ENCODE peak calls at places on chromosomes 6 and 20, in ten cellular contexts. H, X, U, T, B, A, J, K, Z and O are unnamed samples.
A peak's percentile ranks its signal among the peaks of the same experiment; 100 is the strongest.

GRCh38 chr20:9147553-9148024 is 78.7 kb downstream of the PLCB4 start:
- DNase-seq in Z (no peak), K (no peak), J (no peak), H (no peak), X (no peak), B (peak; percentile 71), T (no peak), U (peak; percentile 12), A (no peak), O (no peak)

GRCh38 chr6:90818163-90818562 is 231.3 kb upstream of the MAP3K7 start:
- DNase-seq in B (no peak), A (no peak), K (no peak), U (no peak), J (no peak), H (no peak), Z (no peak), T (no peak), X (no peak), O (no peak)

GRCh38 chr6:83867527-83868161 is 8.2 kb downstream of the CYB5R4 start:
- DNase-seq in J (peak; percentile 58), X (no peak), A (peak; percentile 69), T (peak; percentile 29), B (peak; percentile 40), Z (no peak), U (peak; percentile 97), H (peak; percentile 50), K (peak; percentile 5), O (no peak)

GRCh38 chr6:160426146-160426545 is 78.0 kb downstream of the SLC22A3 start:
- DNase-seq in K (no peak), A (no peak), H (no peak), T (no peak), U (no peak), X (no peak), J (no peak), B (no peak), Z (no peak), O (no peak)

GRCh38 chr20:51750037-51750769 is 18.0 kb downstream of the ATP9A start:
- DNase-seq in K (peak; percentile 67), A (peak; percentile 93), T (peak; percentile 60), Z (peak; percentile 47), B (peak; percentile 88), X (no peak), H (peak; percentile 16), J (peak; percentile 62), U (peak; percentile 98), O (no peak)

GRCh38 chr6:113586413-113586812 is 270.7 kb upstream of the MARCKS start:
- DNase-seq in A (no peak), T (no peak), U (no peak), X (no peak), H (no peak), B (peak; percentile 45), Z (no peak), K (no peak), J (no peak), O (no peak)

GRCh38 chr6:1437553-1438406 is 48.4 kb downstream of the FOXF2 start:
- DNase-seq in B (no peak), A (no peak), K (no peak), U (no peak), Z (no peak), X (no peak), T (no peak), J (no peak), H (no peak), O (peak; percentile 72)

GRCh38 chr6:80132942-80133517 is 26.6 kb downstream of the BCKDHB start:
- DNase-seq in A (peak; percentile 50), K (peak; percentile 6), B (peak; percentile 52), J (peak; percentile 75), H (peak; percentile 30), T (peak; percentile 51), U (peak; percentile 60), Z (peak; percentile 48), X (no peak), O (no peak)

GRCh38 chr6:152267967-152268845 is 369.0 kb downstream of the SYNE1 start:
- DNase-seq in X (no peak), T (no peak), H (peak; percentile 23), B (no peak), J (no peak), K (no peak), A (no peak), U (no peak), Z (peak; percentile 42), O (no peak)

GRCh38 chr6:32883789-32884188 is 29.8 kb downstream of the PSMB9 start:
- DNase-seq in Z (no peak), K (no peak), J (no peak), X (no peak), B (peak; percentile 51), H (no peak), T (peak; percentile 34), A (no peak), U (peak; percentile 19), O (no peak)

GRCh38 chr6:44073612-44074382 is 53.5 kb downstream of the MRPL14 start:
- DNase-seq in T (peak; percentile 57), Z (no peak), J (no peak), X (no peak), A (no peak), U (no peak), B (no peak), K (no peak), H (peak; percentile 46), O (no peak)

GRCh38 chr6:101740631-101741030 is 347.1 kb downstream of the GRIK2 start:
- DNase-seq in T (no peak), Z (no peak), K (no peak), U (no peak), X (no peak), B (no peak), J (no peak), A (no peak), H (no peak), O (no peak)

GRCh38 chr6:169701953-169702639 is at the start of the genes C6orf120 and WDR27:
- DNase-seq in Z (peak; percentile 94), B (peak; percentile 96), U (peak; percentile 99), H (peak; percentile 97), X (peak; percentile 98), J (peak; percentile 96), K (peak; percentile 91), A (peak; percentile 97), T (peak; percentile 98), O (peak; percentile 98)

GRCh38 chr6:126040826-126041225 is 54.5 kb downstream of the TRMT11 start:
- DNase-seq in A (peak; percentile 61), T (no peak), U (peak; percentile 81), X (no peak), Z (no peak), H (no peak), J (no peak), K (no peak), B (peak; percentile 72), O (no peak)

GRCh38 chr6:91097316-91097878 is 510.5 kb upstream of the MAP3K7 start:
- DNase-seq in A (no peak), H (no peak), J (no peak), X (no peak), U (no peak), T (peak; percentile 70), Z (no peak), B (no peak), K (peak; percentile 4), O (no peak)